ENCODE peak calls at places on chromosomes 1 and 21, in seven cellular contexts. J, Q, K, N, Y, Z and H are unnamed samples.
A peak's percentile ranks its signal among the peaks of the same experiment; 100 is the strongest.

GRCh38 chr1:216111842-216112241 is 311.4 kb downstream of the USH2A start:
- DNase-seq in J (no peak), Q (no peak), K (no peak), N (no peak), Y (no peak), Z (no peak), H (no peak)

GRCh38 chr1:187491082-187491720 is 662.5 kb downstream of the PLA2G4A start:
- DNase-seq in J (no peak), Q (no peak), K (no peak), N (no peak), Y (no peak), Z (peak; percentile 45), H (no peak)

GRCh38 chr1:19636065-19636464 is 8.0 kb upstream of the NBL1 start:
- DNase-seq in J (no peak), Q (no peak), K (no peak), N (no peak), Y (no peak), Z (no peak), H (no peak)

GRCh38 chr1:233587958-233588799 is 25.7 kb upstream of the KCNK1 start:
- DNase-seq in J (no peak), Q (no peak), K (peak; percentile 66), N (peak; percentile 51), Y (no peak), Z (no peak), H (no peak)

GRCh38 chr1:110674337-110675059 is at the start of gene KCNA3:
- DNase-seq in J (no peak), Q (no peak), K (no peak), N (peak; percentile 89), Y (no peak), Z (no peak), H (no peak)

GRCh38 chr1:40311692-40312091 is 5.4 kb downstream of the COL9A2 start:
- DNase-seq in J (no peak), Q (no peak), K (no peak), N (no peak), Y (no peak), Z (no peak), H (no peak)

GRCh38 chr1:64268653-64269557 is 65.5 kb downstream of the UBE2U start:
- DNase-seq in J (peak; percentile 80), Q (peak; percentile 8), K (no peak), N (peak; percentile 57), Y (peak; percentile 49), Z (peak; percentile 55), H (peak; percentile 16)

GRCh38 chr21:42734323-42734971 is 81.0 kb downstream of the PDE9A start:
- DNase-seq in J (no peak), Q (no peak), K (no peak), N (no peak), Y (no peak), Z (peak; percentile 99), H (no peak)

GRCh38 chr1:245337829-245338484 is 183.2 kb downstream of the KIF26B start:
- DNase-seq in J (no peak), Q (no peak), K (no peak), N (peak; percentile 64), Y (peak; percentile 80), Z (no peak), H (no peak)

GRCh38 chr1:161958425-161958824 is 65.2 kb downstream of the OLFML2B start:
- DNase-seq in J (no peak), Q (no peak), K (no peak), N (no peak), Y (no peak), Z (no peak), H (no peak)

GRCh38 chr1:245859510-245860114 is 647.5 kb downstream of the SMYD3 start:
- DNase-seq in J (no peak), Q (no peak), K (no peak), N (no peak), Y (no peak), Z (no peak), H (no peak)

GRCh38 chr1:8814870-8815269 is 2.6 kb downstream of the RERE start:
- DNase-seq in J (no peak), Q (no peak), K (no peak), N (peak; percentile 33), Y (peak; percentile 61), Z (no peak), H (peak; percentile 34)

GRCh38 chr1:215606564-215607168 is 39.6 kb downstream of the KCTD3 start:
- DNase-seq in J (no peak), Q (no peak), K (no peak), N (peak; percentile 15), Y (peak; percentile 23), Z (no peak), H (no peak)

DNA sequence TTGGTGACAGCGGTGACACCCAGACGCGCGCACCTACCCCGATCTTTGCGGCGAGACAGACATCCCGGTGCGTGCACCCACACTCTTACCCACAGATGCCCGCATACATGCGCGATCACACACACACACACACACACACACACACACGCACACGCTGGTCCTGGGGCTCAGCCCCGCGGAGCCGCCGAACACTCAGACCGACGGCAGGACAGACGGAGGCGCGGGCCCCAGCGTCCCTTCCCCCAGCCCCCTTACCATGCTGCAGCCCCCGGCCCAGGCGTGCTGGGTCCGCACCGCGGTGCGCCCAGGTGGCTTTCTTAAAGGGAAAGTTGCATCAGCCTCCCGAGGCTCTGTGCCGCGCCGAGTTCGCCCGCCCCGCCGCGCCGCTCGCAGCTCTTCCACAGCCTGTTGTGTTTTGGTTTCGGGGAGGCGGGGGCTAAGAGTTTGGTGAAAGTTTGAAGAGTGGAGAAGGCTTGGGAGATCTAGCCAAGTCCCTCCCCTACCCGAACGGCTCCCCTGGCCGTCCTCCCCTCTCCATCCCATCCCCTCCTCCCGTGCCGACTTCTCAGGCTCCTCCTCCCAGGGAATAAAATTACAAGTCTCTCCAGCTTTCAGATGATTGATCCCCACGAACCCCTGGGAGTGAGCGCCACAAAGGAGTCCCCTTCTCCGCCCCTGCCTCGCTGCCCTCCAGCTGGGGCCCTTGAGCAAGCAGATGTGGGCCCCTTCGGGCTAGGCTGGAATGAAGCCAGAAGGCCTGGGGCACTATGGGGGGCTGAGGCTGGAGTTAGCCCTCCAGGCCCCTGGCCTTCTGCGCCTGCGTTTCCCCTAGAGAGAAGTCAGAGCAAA is at the start of gene SLC6A9:
- DNase-seq in J (no peak), Q (no peak), K (peak; percentile 47), N (peak; percentile 54), Y (peak; percentile 73), Z (peak; percentile 31), H (peak; percentile 45)
- TF ChIP-seq JUND in J (no peak), Q (no peak), K (no peak), N (no peak), Y (no peak), Z (no peak), H (no peak)

DNA sequence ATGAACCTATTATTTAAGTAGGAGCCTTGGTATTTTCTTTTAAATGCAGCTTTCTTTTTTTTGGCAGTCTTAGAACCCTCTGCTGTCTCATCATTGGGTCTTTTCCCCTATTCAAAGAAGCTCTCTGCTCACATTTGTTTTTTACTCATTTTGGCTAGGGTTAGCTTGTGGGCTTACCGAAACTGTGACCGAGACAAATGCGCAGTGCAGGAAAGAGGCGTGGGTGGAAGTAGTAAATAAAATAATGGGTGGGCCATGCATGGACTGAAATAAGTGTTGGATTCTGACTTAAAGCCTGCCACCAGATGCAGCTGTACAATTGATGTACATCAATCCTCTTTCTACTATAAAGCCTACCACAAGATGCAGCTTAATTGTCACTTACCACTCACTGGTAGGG is 14.7 kb downstream of the XPR1 start:
- DNase-seq in J (no peak), Q (peak; percentile 32), K (no peak), N (no peak), Y (no peak), Z (no peak), H (no peak)
- TF ChIP-seq JUND in J (no peak), Q (no peak), K (no peak), N (no peak), Y (no peak), Z (no peak), H (no peak)

DNA sequence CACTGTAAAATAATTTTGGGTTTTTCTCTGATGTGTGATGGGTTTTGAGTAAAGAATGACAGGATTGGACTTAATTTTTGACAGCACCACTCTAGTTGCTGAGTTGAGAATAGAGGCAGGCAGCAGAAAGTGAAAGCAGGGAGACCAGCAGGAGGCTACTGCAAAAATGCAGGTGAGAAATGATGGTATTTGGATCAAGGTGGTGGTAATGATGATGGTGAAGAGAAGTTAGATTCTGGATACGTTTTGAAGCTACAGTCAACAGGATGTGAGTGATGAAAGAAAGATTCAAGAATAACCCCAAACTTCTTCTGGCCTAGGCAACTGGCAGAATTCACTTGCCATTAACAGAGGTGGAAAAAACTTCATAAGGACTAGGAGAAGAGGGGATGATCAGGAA is 14.8 kb upstream of the AK5 start:
- DNase-seq in J (no peak), Q (no peak), K (no peak), N (no peak), Y (no peak), Z (no peak), H (no peak)
- TF ChIP-seq JUND in J (no peak), Q (no peak), K (no peak), N (no peak), Y (no peak), Z (no peak), H (no peak)

GRCh38 chr1:198638441-198638840 is 399 bp upstream of the PTPRC start:
- DNase-seq in J (no peak), Q (no peak), K (no peak), N (no peak), Y (no peak), Z (no peak), H (no peak)

GRCh38 chr1:198636391-198636790 is 2.4 kb upstream of the PTPRC start:
- DNase-seq in J (no peak), Q (no peak), K (no peak), N (no peak), Y (no peak), Z (no peak), H (no peak)

GRCh38 chr1:198637157-198637556 is 1.7 kb upstream of the PTPRC start:
- DNase-seq in J (no peak), Q (no peak), K (no peak), N (no peak), Y (no peak), Z (no peak), H (no peak)

GRCh38 chr1:198638894-198639319 is at the start of gene PTPRC:
- DNase-seq in J (no peak), Q (peak; percentile 74), K (no peak), N (no peak), Y (no peak), Z (no peak), H (no peak)

GRCh38 chr1:198637915-198638437 is 864 bp upstream of the PTPRC start:
- DNase-seq in J (no peak), Q (no peak), K (no peak), N (no peak), Y (no peak), Z (no peak), H (no peak)
- TF ChIP-seq JUND in J (no peak), Q (no peak), K (no peak), N (no peak), Y (no peak), Z (no peak), H (no peak)

DNA sequence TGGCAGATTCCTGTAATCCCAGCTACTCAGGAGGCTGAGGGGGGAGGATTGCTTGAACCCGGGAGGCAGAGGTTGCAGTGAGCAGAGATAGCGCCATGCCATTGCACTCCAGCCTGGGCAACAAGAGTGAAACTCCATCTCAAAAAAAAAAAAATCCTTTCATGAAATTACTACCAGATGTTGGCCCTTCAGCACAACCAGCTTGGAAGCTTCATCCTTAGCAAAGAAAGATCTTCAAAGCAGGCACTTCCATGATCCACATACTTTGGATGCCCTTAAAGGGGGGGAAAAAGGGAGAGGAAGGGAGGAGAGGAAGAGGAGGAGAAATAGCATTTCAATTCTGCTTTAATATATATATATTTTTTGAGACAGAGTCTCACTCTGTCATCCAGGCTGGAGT is 12.1 kb upstream of the UBE4B start:
- DNase-seq in J (no peak), Q (no peak), K (no peak), N (peak; percentile 36), Y (no peak), Z (no peak), H (no peak)
- TF ChIP-seq JUND in J (no peak), Q (no peak), K (no peak), N (no peak), Y (no peak), Z (no peak), H (no peak)

GRCh38 chr1:223363057-223363855 is 720 bp downstream of the SUSD4 start:
- DNase-seq in J (no peak), Q (no peak), K (no peak), N (peak; percentile 72), Y (no peak), Z (no peak), H (peak; percentile 13)
- TF ChIP-seq JUND in J (no peak), Q (no peak), K (no peak), N (no peak), Y (no peak), Z (no peak), H (no peak)